ENCODE peak calls at places on chromosome 15, in eight cellular contexts. S is heart left ventricle, M is cardiac fibroblast, U is fibroblast of lung, I is esophagus squamous epithelium, T is fibroblast of villous mesenchyme, A is HFF-Myc, V is fibroblast of mammary gland. B is an unnamed sample.

GRCh38 chr15:96274698-96275097 is 55.8 kb upstream of the NR2F2 start:
- DNase-seq in S (no peak), M (no peak), U (no peak), I (no peak), T (no peak), A (no peak), V (no peak), B (no peak)

GRCh38 chr15:35818846-35819245 is 272.9 kb upstream of the DPH6 start:
- DNase-seq in S (no peak), M (no peak), U (no peak), I (no peak), T (no peak), A (no peak), V (no peak), B (no peak)

GRCh38 chr15:60695713-60696522 is 217.0 kb upstream of the ICE2 start:
- DNase-seq in S (no peak), M (no peak), U (no peak), I (no peak), T (no peak), A (no peak), V (peak), B (no peak)

GRCh38 chr15:50241684-50242450 is 23.7 kb downstream of the HDC start:
- DNase-seq in S (no peak), M (no peak), U (peak), I (no peak), T (peak), A (no peak), V (peak), B (no peak)

GRCh38 chr15:78047631-78048409 is 29.7 kb downstream of the TBC1D2B start:
- DNase-seq in S (peak), M (peak), U (peak), I (no peak), T (peak), A (no peak), V (peak), B (no peak)

GRCh38 chr15:101407966-101408775 is 81.3 kb downstream of the PCSK6 start:
- DNase-seq in S (no peak), M (no peak), U (no peak), I (no peak), T (no peak), A (no peak), V (no peak), B (no peak)

GRCh38 chr15:20272422-20273184 is 269.0 kb downstream of the GOLGA6L6 start:
- DNase-seq in S (no peak), M (no peak), U (no peak), I (no peak), T (no peak), A (no peak), V (no peak), B (no peak)

GRCh38 chr15:71456362-71456761 is 341.1 kb downstream of the THSD4 start:
- DNase-seq in S (no peak), M (no peak), U (no peak), I (no peak), T (no peak), A (no peak), V (no peak), B (no peak)

GRCh38 chr15:42037650-42038049 is 16.8 kb upstream of the PLA2G4E start:
- DNase-seq in S (no peak), M (no peak), U (no peak), I (no peak), T (no peak), A (no peak), V (no peak), B (no peak)

GRCh38 chr15:75171408-75171807 is 30.3 kb upstream of the C15orf39 start:
- DNase-seq in S (no peak), M (peak), U (peak), I (no peak), T (peak), A (peak), V (peak), B (no peak)

GRCh38 chr15:38531509-38531908 is 33.1 kb downstream of the RASGRP1 start:
- DNase-seq in S (no peak), M (peak), U (peak), I (no peak), T (peak), A (no peak), V (peak), B (no peak)

GRCh38 chr15:90873998-90874605 is 5.7 kb downstream of the FURIN start:
- DNase-seq in S (no peak), M (peak), U (no peak), I (no peak), T (peak), A (no peak), V (no peak), B (no peak)

GRCh38 chr15:35519536-35520149 is 26.3 kb downstream of the DPH6 start:
- DNase-seq in S (no peak), M (peak), U (peak), I (no peak), T (peak), A (peak), V (peak), B (no peak)

GRCh38 chr15:70582143-70582945 is 181.0 kb downstream of the UACA start:
- DNase-seq in S (no peak), M (peak), U (peak), I (no peak), T (peak), A (no peak), V (peak), B (no peak)

GRCh38 chr15:80694624-80695098 is 449 bp upstream of the ABHD17C start:
- DNase-seq in S (peak), M (peak), U (no peak), I (no peak), T (no peak), A (no peak), V (peak), B (no peak)

GRCh38 chr15:68335251-68335650 is 57.7 kb downstream of the FEM1B start:
- DNase-seq in S (no peak), M (peak), U (no peak), I (no peak), T (no peak), A (no peak), V (no peak), B (no peak)

GRCh38 chr15:101150723-101151040 is 101.2 kb downstream of the CHSY1 start:
- DNase-seq in S (no peak), M (no peak), U (no peak), I (no peak), T (no peak), A (no peak), V (no peak), B (no peak)

GRCh38 chr15:78709263-78709882 is 68.4 kb upstream of the CHRNB4 start:
- DNase-seq in S (peak), M (peak), U (peak), I (no peak), T (peak), A (no peak), V (peak), B (peak)

GRCh38 chr15:84979651-84980050 is 2.0 kb upstream of the PDE8A start:
- DNase-seq in S (peak), M (no peak), U (no peak), I (no peak), T (no peak), A (no peak), V (no peak), B (no peak)

GRCh38 chr15:92421980-92422379 is 28.3 kb downstream of the ST8SIA2 start:
- DNase-seq in S (no peak), M (no peak), U (peak), I (no peak), T (no peak), A (no peak), V (peak), B (no peak)

GRCh38 chr15:60949034-60949977 is 279.8 kb downstream of the RORA start:
- DNase-seq in S (no peak), M (no peak), U (no peak), I (no peak), T (peak), A (no peak), V (no peak), B (no peak)

GRCh38 chr15:41150279-41150678 is 34.2 kb upstream of the INO80 start:
- DNase-seq in S (no peak), M (no peak), U (no peak), I (no peak), T (peak), A (no peak), V (no peak), B (no peak)

GRCh38 chr15:62588930-62589655 is 424.0 kb upstream of the C2CD4B start:
- DNase-seq in S (no peak), M (peak), U (peak), I (no peak), T (peak), A (peak), V (peak), B (no peak)

GRCh38 chr15:48718646-48719045 is 73.1 kb upstream of the FBN1 start:
- DNase-seq in S (no peak), M (peak), U (no peak), I (no peak), T (peak), A (no peak), V (peak), B (peak)

GRCh38 chr15:35279811-35280210 is 194.7 kb upstream of the NANOGP8 start:
- DNase-seq in S (no peak), M (no peak), U (peak), I (no peak), T (no peak), A (no peak), V (peak), B (no peak)

GRCh38 chr15:92878593-92879053 is 21.5 kb upstream of the CHD2 start:
- DNase-seq in S (no peak), M (no peak), U (no peak), I (no peak), T (no peak), A (no peak), V (no peak), B (no peak)

GRCh38 chr15:81744364-81744763 is 301.5 kb downstream of the MEX3B start:
- DNase-seq in S (no peak), M (no peak), U (no peak), I (no peak), T (no peak), A (no peak), V (no peak), B (no peak)

GRCh38 chr15:45715528-45715927 is 80.7 kb downstream of the SQOR start:
- DNase-seq in S (no peak), M (peak), U (peak), I (no peak), T (no peak), A (no peak), V (peak), B (no peak)

GRCh38 chr15:79067434-79067833 is 23.1 kb downstream of the RASGRF1 start:
- DNase-seq in S (no peak), M (no peak), U (no peak), I (no peak), T (peak), A (no peak), V (no peak), B (no peak)

GRCh38 chr15:77696006-77696631 is 63.4 kb upstream of the LINGO1 start:
- DNase-seq in S (no peak), M (no peak), U (no peak), I (no peak), T (no peak), A (no peak), V (no peak), B (no peak)

GRCh38 chr15:99925661-99926461 is 192.6 kb upstream of the LYSMD4 start:
- DNase-seq in S (peak), M (peak), U (peak), I (peak), T (peak), A (no peak), V (no peak), B (peak)

GRCh38 chr15:83854314-83854713 is 200.4 kb downstream of the ADAMTSL3 start:
- DNase-seq in S (no peak), M (no peak), U (no peak), I (no peak), T (no peak), A (no peak), V (no peak), B (no peak)

GRCh38 chr15:60389261-60390077 is 8.3 kb downstream of the ANXA2 start:
- DNase-seq in S (no peak), M (no peak), U (no peak), I (no peak), T (peak), A (no peak), V (no peak), B (no peak)

GRCh38 chr15:60370105-60370803 is 27.5 kb downstream of the ANXA2 start:
- DNase-seq in S (peak), M (peak), U (no peak), I (no peak), T (no peak), A (no peak), V (peak), B (no peak)

GRCh38 chr15:101540480-101541239 is 51.2 kb upstream of the PCSK6 start:
- DNase-seq in S (no peak), M (no peak), U (no peak), I (no peak), T (no peak), A (no peak), V (peak), B (no peak)

GRCh38 chr15:92451225-92451825 is 57.6 kb downstream of the ST8SIA2 start:
- DNase-seq in S (no peak), M (no peak), U (peak), I (no peak), T (peak), A (no peak), V (peak), B (no peak)

DNA sequence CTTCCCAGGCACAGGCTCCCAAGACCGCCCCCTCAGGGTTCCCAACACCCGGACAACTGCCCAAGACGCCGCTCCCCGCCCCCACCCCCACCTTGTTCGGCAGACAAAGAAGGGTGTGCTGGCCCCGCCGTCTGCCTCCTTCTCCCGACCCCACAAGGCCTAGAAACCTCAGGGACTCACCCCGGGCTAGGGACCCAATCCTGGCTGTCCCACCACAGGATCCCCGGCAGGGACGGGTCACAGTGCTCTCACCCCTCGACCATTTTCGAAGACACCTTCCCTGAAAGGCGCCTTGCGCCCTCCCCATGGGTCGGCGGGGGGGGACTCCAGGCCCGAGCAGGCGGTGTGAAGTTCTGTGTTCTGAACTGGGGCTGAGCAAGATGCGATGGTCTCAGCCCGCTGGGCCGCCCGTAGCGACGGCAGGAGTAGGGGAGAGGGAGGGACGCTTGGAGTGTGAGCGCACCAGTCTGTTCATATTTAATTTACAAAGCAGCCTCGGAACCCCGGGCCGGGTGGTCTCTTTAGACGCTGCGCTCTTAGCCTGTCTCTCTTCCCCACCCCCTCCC is 1.5 kb upstream of the ISLR2 start:
- DNase-seq in S (no peak), M (no peak), U (no peak), I (no peak), T (no peak), A (no peak), V (no peak), B (no peak)
- H3K4me3 ChIP-seq in S (peak), M (no peak), U (no peak), I (no peak), T (no peak), A (no peak), V (no peak), B (peak)

DNA sequence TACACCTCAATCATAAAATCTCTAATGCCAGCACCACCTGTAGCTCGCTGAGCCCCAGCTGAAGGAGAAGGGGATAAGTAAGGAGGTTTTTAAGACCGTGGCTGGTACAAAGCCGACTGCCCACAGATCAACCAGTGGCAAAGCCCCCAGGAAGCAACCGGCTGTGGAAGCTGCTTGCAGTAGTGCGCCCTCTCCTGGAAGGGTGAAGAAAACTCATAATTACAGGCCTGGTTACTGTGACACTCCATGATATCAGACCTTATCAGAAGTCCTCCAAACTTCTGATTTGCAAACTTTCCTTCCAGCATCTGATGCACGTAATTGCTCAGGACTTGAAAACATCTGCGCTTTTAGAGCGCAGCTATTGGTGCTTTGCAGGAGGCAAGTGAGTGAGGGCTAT is 63.1 kb upstream of the MCTP2 start:
- DNase-seq in S (no peak), M (no peak), U (no peak), I (no peak), T (no peak), A (no peak), V (no peak), B (no peak)
- TF ChIP-seq CTCF in S (no peak), M (no peak), U (no peak), I (no peak), T (peak), A (peak), V (peak), B (no peak)

GRCh38 chr15:65986416-65986815 is 117.1 kb downstream of the RAB11A start:
- DNase-seq in S (no peak), M (no peak), U (no peak), I (no peak), T (no peak), A (no peak), V (no peak), B (no peak)
- H3K4me3 ChIP-seq in S (no peak), M (no peak), U (no peak), I (no peak), T (no peak), A (no peak), V (no peak), B (no peak)

GRCh38 chr15:63601026-63601726 is 4.0 kb downstream of the FBXL22 start:
- DNase-seq in S (peak), M (peak), U (no peak), I (no peak), T (peak), A (no peak), V (no peak), B (no peak)

GRCh38 chr15:63599401-63600000 is 2.3 kb downstream of the FBXL22 start:
- DNase-seq in S (peak), M (peak), U (peak), I (peak), T (peak), A (no peak), V (peak), B (no peak)

GRCh38 chr15:63600001-63600645 is 2.9 kb downstream of the FBXL22 start:
- DNase-seq in S (peak), M (peak), U (no peak), I (no peak), T (peak), A (no peak), V (no peak), B (no peak)

GRCh38 chr15:63601727-63602185 is 4.6 kb downstream of the FBXL22 start:
- DNase-seq in S (no peak), M (no peak), U (no peak), I (no peak), T (no peak), A (no peak), V (no peak), B (no peak)

DNA sequence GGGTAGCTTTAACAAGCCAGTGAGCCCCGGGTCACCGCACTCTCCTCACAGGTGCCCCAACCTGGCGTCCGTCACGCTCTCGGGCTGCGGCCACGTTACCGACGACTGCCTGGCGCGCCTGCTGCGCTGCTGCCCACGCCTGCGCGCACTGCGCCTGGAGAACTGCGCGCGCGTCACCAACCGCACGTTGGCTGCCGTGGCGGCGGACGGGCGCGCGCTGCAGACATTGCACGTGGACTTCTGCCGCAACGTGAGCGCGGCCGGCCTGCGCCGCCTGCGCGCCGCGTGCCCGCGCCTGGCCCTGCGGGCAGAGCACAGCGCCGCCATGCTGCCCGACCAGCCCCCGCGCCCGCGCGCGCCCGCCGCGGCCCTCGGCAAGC is 3.4 kb downstream of the FBXL22 start:
- DNase-seq in S (peak), M (peak), U (peak), I (peak), T (peak), A (peak), V (peak), B (peak)
- TF ChIP-seq CTCF in S (no peak), M (no peak), U (no peak), I (peak), T (no peak), A (no peak), V (no peak), B (no peak)

GRCh38 chr15:27512281-27513001 is 541.5 kb downstream of the GABRG3 start:
- DNase-seq in S (no peak), M (no peak), U (no peak), I (no peak), T (no peak), A (no peak), V (no peak), B (no peak)

GRCh38 chr15:27509014-27509413 is 538.0 kb downstream of the GABRG3 start:
- DNase-seq in S (no peak), M (no peak), U (no peak), I (no peak), T (no peak), A (no peak), V (no peak), B (no peak)

DNA sequence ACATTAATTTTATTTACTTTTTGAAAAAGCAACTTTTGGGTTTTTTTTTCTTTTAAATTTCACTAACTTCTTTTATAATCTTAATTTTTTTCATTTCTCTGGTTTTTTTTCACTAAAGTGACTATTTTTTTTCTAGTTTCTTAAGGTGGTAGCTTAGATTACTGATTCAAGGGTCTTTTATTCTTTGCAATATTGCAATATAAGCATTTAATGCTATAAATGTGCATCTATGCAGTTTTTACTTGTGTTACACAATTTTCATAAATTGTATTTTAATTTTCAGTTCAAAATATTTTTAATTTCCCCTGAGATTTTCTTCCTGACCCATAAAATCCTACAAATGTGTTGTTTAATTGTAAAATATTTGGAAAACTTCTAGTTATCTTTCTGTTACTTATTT is 535.8 kb downstream of the GABRG3 start:
- DNase-seq in S (no peak), M (no peak), U (no peak), I (no peak), T (no peak), A (no peak), V (no peak), B (no peak)
- H3K4me3 ChIP-seq in S (no peak), M (no peak), U (no peak), I (no peak), T (no peak), A (no peak), V (no peak), B (no peak)

DNA sequence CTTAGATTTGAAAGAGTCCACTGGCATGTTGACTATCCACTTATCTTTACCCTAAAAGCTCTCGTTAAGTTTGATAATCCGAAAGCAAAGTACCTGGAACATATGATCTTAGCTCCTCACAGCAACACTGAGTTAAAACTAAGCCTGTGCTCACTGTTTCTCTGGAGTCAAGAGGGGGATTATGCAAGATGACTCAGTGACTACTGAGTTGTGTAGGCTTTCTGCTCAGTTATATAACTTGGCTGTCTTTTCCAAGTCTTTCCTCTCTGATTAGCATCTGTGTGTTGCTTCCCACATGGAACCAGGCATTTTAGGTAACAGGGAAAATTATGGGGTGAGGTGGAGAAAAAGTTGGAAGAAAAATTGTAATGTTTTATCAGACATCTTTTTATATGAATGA is 31.2 kb upstream of the MYO5C start:
- DNase-seq in S (no peak), M (peak), U (peak), I (no peak), T (peak), A (no peak), V (peak), B (no peak)
- TF ChIP-seq CTCF in S (no peak), M (no peak), U (no peak), I (no peak), T (no peak), A (no peak), V (no peak), B (no peak)

B was measured in right atrium auricular region.